ENCODE peak calls at places on chromosome 9, in nine cellular contexts. U is astrocyte; R is activated CD4-positive, alpha-beta T cell treated with anti-CD3 and anti-CD28 coated beads for 48 hours; Q is memory B cell; S is activated naive CD4-positive, alpha-beta T cell treated with anti-CD3 and anti-CD28 coated beads, Interleukin-2, amount 10 ng/mL, durations not matched to agents 7 days and 5 days; T is skeletal muscle cell; L is NAMALWA; H is NCI-H82; F is HTR-8/SVneo. C is an unnamed sample.

GRCh38 chr9:100756217-100756616 is 178.3 kb downstream of the CAVIN4 start:
- DNase-seq in U (no peak), R (no peak), Q (no peak), S (no peak), T (no peak), L (no peak), H (peak; percentile 82), F (no peak), C (no peak)

GRCh38 chr9:73575071-73575470 is 423.4 kb downstream of the ANXA1 start:
- DNase-seq in U (no peak), R (no peak), Q (no peak), S (no peak), T (no peak), L (no peak), H (no peak), F (no peak), C (no peak)

GRCh38 chr9:1460143-1460769 is 410.1 kb downstream of the DMRT2 start:
- DNase-seq in U (no peak), R (peak; percentile 18), Q (no peak), S (no peak), T (no peak), L (peak; percentile 50), H (peak; percentile 1), F (no peak), C (no peak)

GRCh38 chr9:122109035-122109813 is 16.1 kb upstream of the TTLL11 start:
- DNase-seq in U (no peak), R (no peak), Q (no peak), S (no peak), T (no peak), L (no peak), H (peak; percentile 74), F (no peak), C (no peak)

GRCh38 chr9:34651286-34651685 is 699 bp upstream of the IL11RA start:
- DNase-seq in U (peak; percentile 33), R (no peak), Q (no peak), S (no peak), T (peak; percentile 19), L (no peak), H (no peak), F (no peak), C (no peak)

GRCh38 chr9:123421801-123422455 is 65.9 kb downstream of the CRB2 start:
- DNase-seq in U (no peak), R (no peak), Q (no peak), S (peak; percentile 8), T (no peak), L (no peak), H (no peak), F (no peak), C (no peak)

GRCh38 chr9:137145731-137146526 is 7.0 kb downstream of the GRIN1 start:
- DNase-seq in U (no peak), R (no peak), Q (no peak), S (no peak), T (no peak), L (no peak), H (no peak), F (no peak), C (no peak)

GRCh38 chr9:136690841-136691261 is 3.6 kb upstream of the AGPAT2 start:
- DNase-seq in U (no peak), R (no peak), Q (no peak), S (no peak), T (no peak), L (no peak), H (no peak), F (no peak), C (no peak)

GRCh38 chr9:34636791-34637355 is 714 bp downstream of the SIGMAR1 start:
- DNase-seq in U (no peak), R (peak; percentile 51), Q (no peak), S (peak; percentile 30), T (no peak), L (peak; percentile 54), H (peak; percentile 45), F (no peak), C (no peak)

GRCh38 chr9:93493949-93494348 is 40.6 kb upstream of the FAM120AOS start:
- DNase-seq in U (no peak), R (no peak), Q (no peak), S (no peak), T (no peak), L (no peak), H (no peak), F (no peak), C (no peak)

GRCh38 chr9:35073276-35073607 is 817 bp upstream of the VCP start:
- DNase-seq in U (no peak), R (no peak), Q (no peak), S (no peak), T (no peak), L (no peak), H (no peak), F (no peak), C (no peak)

GRCh38 chr9:114174876-114175771 is 19.8 kb downstream of the COL27A1 start:
- DNase-seq in U (peak; percentile 79), R (no peak), Q (no peak), S (no peak), T (no peak), L (no peak), H (no peak), F (no peak), C (no peak)

GRCh38 chr9:29511680-29512079 is 1938.4 kb upstream of the C9orf72 start:
- DNase-seq in U (no peak), R (no peak), Q (no peak), S (no peak), T (no peak), L (no peak), H (no peak), F (no peak), C (no peak)

GRCh38 chr9:87075537-87075936 is 128.2 kb upstream of the GAS1 start:
- DNase-seq in U (no peak), R (no peak), Q (no peak), S (no peak), T (no peak), L (no peak), H (no peak), F (no peak), C (no peak)

GRCh38 chr9:127159949-127160610 is 37.6 kb upstream of the ANGPTL2 start:
- DNase-seq in U (no peak), R (no peak), Q (no peak), S (no peak), T (no peak), L (no peak), H (no peak), F (no peak), C (no peak)

GRCh38 chr9:104506565-104506964 is 2.5 kb downstream of the OR13F1 start:
- DNase-seq in U (no peak), R (no peak), Q (no peak), S (no peak), T (no peak), L (no peak), H (no peak), F (no peak), C (no peak)

GRCh38 chr9:127835930-127836586 is 18.4 kb downstream of the ENG start:
- DNase-seq in U (peak; percentile 68), R (peak; percentile 57), Q (no peak), S (no peak), T (no peak), L (no peak), H (no peak), F (no peak), C (no peak)

GRCh38 chr9:99822096-99822595 is 461 bp downstream of the NR4A3 start:
- DNase-seq in U (no peak), R (no peak), Q (no peak), S (no peak), T (no peak), L (no peak), H (peak; percentile 59), F (peak; percentile 9), C (no peak)

GRCh38 chr9:132546148-132547051 is 36.0 kb upstream of the BARHL1 start:
- DNase-seq in U (peak; percentile 8), R (no peak), Q (no peak), S (no peak), T (no peak), L (peak; percentile 61), H (peak; percentile 97), F (no peak), C (no peak)

GRCh38 chr9:83620841-83621636 is 1.9 kb upstream of the IDNK start:
- DNase-seq in U (peak; percentile 16), R (peak; percentile 40), Q (peak; percentile 30), S (peak; percentile 55), T (no peak), L (peak; percentile 62), H (peak; percentile 61), F (peak; percentile 42), C (no peak)

GRCh38 chr9:33791117-33791516 is 4.2 kb upstream of the PRSS3 start:
- DNase-seq in U (peak; percentile 18), R (no peak), Q (no peak), S (no peak), T (no peak), L (no peak), H (no peak), F (no peak), C (no peak)

GRCh38 chr9:35464056-35465025 is 25.6 kb upstream of the RUSC2 start:
- DNase-seq in U (no peak), R (no peak), Q (no peak), S (no peak), T (no peak), L (no peak), H (no peak), F (no peak), C (no peak)

GRCh38 chr9:137140151-137141012 is 1.4 kb downstream of the GRIN1 start:
- DNase-seq in U (no peak), R (no peak), Q (no peak), S (no peak), T (no peak), L (peak; percentile 50), H (no peak), F (no peak), C (no peak)

GRCh38 chr9:37002413-37003217 is 31.5 kb downstream of the PAX5 start:
- DNase-seq in U (no peak), R (no peak), Q (no peak), S (no peak), T (no peak), L (no peak), H (no peak), F (no peak), C (no peak)

GRCh38 chr9:73596321-73596720 is 444.7 kb downstream of the ANXA1 start:
- DNase-seq in U (no peak), R (no peak), Q (no peak), S (no peak), T (no peak), L (no peak), H (no peak), F (no peak), C (no peak)